ENCODE peak calls at places on chromosome 17, in four cellular contexts. One of them, this sample, is unnamed.

GRCh38 chr17:39818282-39819000 is 45.7 kb downstream of the IKZF3 start:
- DNase-seq in fibroblast of pulmonary artery: no peak
- DNase-seq in NCI-H1092: no peak
- DNase-seq in posterior cingulate gyrus: no peak
- DNase-seq in this sample: no peak

GRCh38 chr17:38796451-38796850 is 2.9 kb downstream of the PIP4K2B start:
- DNase-seq in fibroblast of pulmonary artery: no peak
- DNase-seq in NCI-H1092: no peak
- DNase-seq in posterior cingulate gyrus: no peak
- DNase-seq in this sample: no peak

GRCh38 chr17:48625502-48626201 is 506 bp downstream of the HOXB9 start:
- DNase-seq in fibroblast of pulmonary artery: no peak
- DNase-seq in NCI-H1092: no peak
- DNase-seq in posterior cingulate gyrus: no peak
- DNase-seq in this sample: no peak

GRCh38 chr17:17448723-17449122 is 28.1 kb upstream of the MED9 start:
- DNase-seq in fibroblast of pulmonary artery: no peak
- DNase-seq in NCI-H1092: no peak
- DNase-seq in posterior cingulate gyrus: no peak
- DNase-seq in this sample: no peak

GRCh38 chr17:9177212-9177611 is 155.9 kb downstream of the NTN1 start:
- DNase-seq in fibroblast of pulmonary artery: no peak
- DNase-seq in NCI-H1092: no peak
- DNase-seq in posterior cingulate gyrus: no peak
- DNase-seq in this sample: no peak

GRCh38 chr17:55577011-55577586 is 65.8 kb upstream of the SMIM36 start:
- DNase-seq in fibroblast of pulmonary artery: peak; percentile 54
- DNase-seq in NCI-H1092: no peak
- DNase-seq in posterior cingulate gyrus: peak; percentile 65
- DNase-seq in this sample: no peak

GRCh38 chr17:17400566-17401184 is 76.1 kb upstream of the MED9 start:
- DNase-seq in fibroblast of pulmonary artery: no peak
- DNase-seq in NCI-H1092: no peak
- DNase-seq in posterior cingulate gyrus: peak; percentile 12
- DNase-seq in this sample: no peak

GRCh38 chr17:40072481-40073346 is 9.9 kb downstream of the THRA start:
- DNase-seq in fibroblast of pulmonary artery: no peak
- DNase-seq in NCI-H1092: no peak
- DNase-seq in posterior cingulate gyrus: no peak
- DNase-seq in this sample: no peak

GRCh38 chr17:48444531-48445247 is 14.7 kb upstream of the SKAP1 start:
- DNase-seq in fibroblast of pulmonary artery: no peak
- DNase-seq in NCI-H1092: no peak
- DNase-seq in posterior cingulate gyrus: no peak
- DNase-seq in this sample: no peak

GRCh38 chr17:57033296-57033695 is 51.8 kb upstream of the AKAP1 start:
- DNase-seq in fibroblast of pulmonary artery: no peak
- DNase-seq in NCI-H1092: no peak
- DNase-seq in posterior cingulate gyrus: no peak
- DNase-seq in this sample: peak; percentile 46

GRCh38 chr17:81140695-81141094 is 24.6 kb upstream of the PVALEF start:
- DNase-seq in fibroblast of pulmonary artery: no peak
- DNase-seq in NCI-H1092: no peak
- DNase-seq in posterior cingulate gyrus: peak; percentile 85
- DNase-seq in this sample: no peak

GRCh38 chr17:64402469-64402868 is 11.8 kb upstream of the PECAM1 start:
- DNase-seq in fibroblast of pulmonary artery: no peak
- DNase-seq in NCI-H1092: no peak
- DNase-seq in posterior cingulate gyrus: no peak
- DNase-seq in this sample: no peak

GRCh38 chr17:79188048-79188447 is 113.4 kb downstream of the ENGASE start:
- DNase-seq in fibroblast of pulmonary artery: no peak
- DNase-seq in NCI-H1092: peak; percentile 10
- DNase-seq in posterior cingulate gyrus: peak; percentile 93
- DNase-seq in this sample: peak; percentile 20

GRCh38 chr17:79745641-79746105 is 14.9 kb downstream of the ENPP7 start:
- DNase-seq in fibroblast of pulmonary artery: no peak
- DNase-seq in NCI-H1092: no peak
- DNase-seq in posterior cingulate gyrus: no peak
- DNase-seq in this sample: no peak

GRCh38 chr17:78804777-78805176 is 22.7 kb upstream of the CYTH1 start:
- DNase-seq in fibroblast of pulmonary artery: no peak
- DNase-seq in NCI-H1092: no peak
- DNase-seq in posterior cingulate gyrus: no peak
- DNase-seq in this sample: no peak

GRCh38 chr17:34899892-34900291 is 61.4 kb downstream of the CCT6B start:
- DNase-seq in fibroblast of pulmonary artery: no peak
- DNase-seq in NCI-H1092: no peak
- DNase-seq in posterior cingulate gyrus: no peak
- DNase-seq in this sample: no peak

GRCh38 chr17:57424777-57425188 is 168.5 kb downstream of the MSI2 start:
- DNase-seq in fibroblast of pulmonary artery: peak; percentile 56
- DNase-seq in NCI-H1092: no peak
- DNase-seq in posterior cingulate gyrus: no peak
- DNase-seq in this sample: no peak

GRCh38 chr17:73758245-73758644 is 114.0 kb upstream of the SDK2 start:
- DNase-seq in fibroblast of pulmonary artery: no peak
- DNase-seq in NCI-H1092: no peak
- DNase-seq in posterior cingulate gyrus: no peak
- DNase-seq in this sample: no peak

GRCh38 chr17:7716901-7717755 is at the start of gene DNAH2:
- DNase-seq in fibroblast of pulmonary artery: peak; percentile 95
- DNase-seq in NCI-H1092: peak; percentile 89
- DNase-seq in posterior cingulate gyrus: peak; percentile 97
- DNase-seq in this sample: peak; percentile 93

GRCh38 chr17:9934354-9934753 is 29.3 kb upstream of the RCVRN start:
- DNase-seq in fibroblast of pulmonary artery: no peak
- DNase-seq in NCI-H1092: no peak
- DNase-seq in posterior cingulate gyrus: no peak
- DNase-seq in this sample: no peak

GRCh38 chr17:77374170-77374936 is 233.6 kb downstream of the SEC14L1 start:
- DNase-seq in fibroblast of pulmonary artery: peak; percentile 92
- DNase-seq in NCI-H1092: peak; percentile 49
- DNase-seq in posterior cingulate gyrus: peak; percentile 90
- DNase-seq in this sample: no peak

GRCh38 chr17:8753136-8753975 is 5.0 kb downstream of the SPDYE4 start:
- DNase-seq in fibroblast of pulmonary artery: no peak
- DNase-seq in NCI-H1092: no peak
- DNase-seq in posterior cingulate gyrus: no peak
- DNase-seq in this sample: no peak

GRCh38 chr17:38547439-38547838 is 58.3 kb downstream of the SRCIN1 start:
- DNase-seq in fibroblast of pulmonary artery: no peak
- DNase-seq in NCI-H1092: no peak
- DNase-seq in posterior cingulate gyrus: no peak
- DNase-seq in this sample: no peak

GRCh38 chr17:21200590-21201301 is 13.2 kb downstream of the TMEM11 start:
- DNase-seq in fibroblast of pulmonary artery: no peak
- DNase-seq in NCI-H1092: no peak
- DNase-seq in posterior cingulate gyrus: no peak
- DNase-seq in this sample: no peak

GRCh38 chr17:74491645-74492044 is 25.2 kb downstream of the CD300A start:
- DNase-seq in fibroblast of pulmonary artery: no peak
- DNase-seq in NCI-H1092: no peak
- DNase-seq in posterior cingulate gyrus: peak; percentile 24
- DNase-seq in this sample: no peak

GRCh38 chr17:2542456-2542855 is 30.8 kb upstream of the METTL16 start:
- DNase-seq in fibroblast of pulmonary artery: no peak
- DNase-seq in NCI-H1092: no peak
- DNase-seq in posterior cingulate gyrus: no peak
- DNase-seq in this sample: no peak

GRCh38 chr17:78888911-78889496 is 14.0 kb downstream of the CEP295NL start:
- DNase-seq in fibroblast of pulmonary artery: no peak
- DNase-seq in NCI-H1092: no peak
- DNase-seq in posterior cingulate gyrus: no peak
- DNase-seq in this sample: no peak

GRCh38 chr17:4585203-4585939 is 1.0 kb downstream of the SMTNL2 start:
- DNase-seq in fibroblast of pulmonary artery: no peak
- DNase-seq in NCI-H1092: no peak
- DNase-seq in posterior cingulate gyrus: peak; percentile 75
- DNase-seq in this sample: no peak

GRCh38 chr17:21286771-21287702 is 2.5 kb downstream of the MAP2K3 start:
- DNase-seq in fibroblast of pulmonary artery: no peak
- DNase-seq in NCI-H1092: no peak
- DNase-seq in posterior cingulate gyrus: no peak
- DNase-seq in this sample: no peak

GRCh38 chr17:246226-246625 is 64.8 kb upstream of the DOC2B start:
- DNase-seq in fibroblast of pulmonary artery: no peak
- DNase-seq in NCI-H1092: no peak
- DNase-seq in posterior cingulate gyrus: peak; percentile 40
- DNase-seq in this sample: no peak

GRCh38 chr17:33013596-33014375 is 22.1 kb downstream of the SPACA3 start:
- DNase-seq in fibroblast of pulmonary artery: no peak
- DNase-seq in NCI-H1092: no peak
- DNase-seq in posterior cingulate gyrus: peak; percentile 78
- DNase-seq in this sample: no peak

GRCh38 chr17:74042241-74042640 is 161.2 kb upstream of the RPL38 start:
- DNase-seq in fibroblast of pulmonary artery: no peak
- DNase-seq in NCI-H1092: no peak
- DNase-seq in posterior cingulate gyrus: peak; percentile 93
- DNase-seq in this sample: no peak